ENCODE peak calls at places on chromosome 1, in ten cellular contexts. F is NCI-H1092 treated with DMSO at 0.1 percent for 48 hours; X is EL; G is thoracic aorta; I is iPS-NIHi11; P is effector memory CD8-positive, alpha-beta T cell; W is hepatic stellate cell; B is Calu3; S is endodermal cell; Y is A549. J is an unnamed sample.

GRCh38 chr1:15919316-15919715 is 56.6 kb downstream of the ZBTB17 start:
- DNase-seq in Y (no peak), G (no peak), W (no peak), X (peak; percentile 89), I (no peak), P (peak; percentile 37), B (peak; percentile 21), S (no peak), F (no peak), J (no peak)

GRCh38 chr1:206635983-206636354 is 633 bp downstream of the DYRK3 start:
- DNase-seq in I (no peak), S (no peak), W (no peak), B (no peak), G (no peak), X (peak; percentile 33), F (peak; percentile 65), P (no peak), Y (no peak), J (peak; percentile 14)

GRCh38 chr1:112955678-112956502 is at the start of gene SLC16A1:
- DNase-seq in W (peak; percentile 91), B (peak; percentile 87), X (peak; percentile 95), F (peak; percentile 92), S (peak; percentile 93), G (peak; percentile 82), I (peak; percentile 93), Y (peak; percentile 92), P (peak; percentile 75), J (peak; percentile 75)

GRCh38 chr1:2847086-2847850 is 45.8 kb upstream of the TTC34 start:
- DNase-seq in P (no peak), G (no peak), W (no peak), B (no peak), X (no peak), Y (no peak), F (no peak), S (no peak), I (no peak), J (no peak)

GRCh38 chr1:111956155-111956817 is 33.2 kb downstream of the KCND3 start:
- DNase-seq in B (no peak), I (no peak), Y (no peak), G (no peak), X (no peak), F (peak; percentile 81), W (no peak), S (no peak), P (no peak), J (no peak)

GRCh38 chr1:55140546-55140983 is 74.6 kb downstream of the USP24 start:
- DNase-seq in Y (peak; percentile 75), X (peak; percentile 91), G (peak; percentile 70), W (peak; percentile 36), F (peak; percentile 54), S (peak; percentile 83), B (peak; percentile 75), I (peak; percentile 70), P (peak; percentile 69), J (peak; percentile 42)

GRCh38 chr1:56967900-56968832 is 2.4 kb upstream of the C8B start:
- DNase-seq in B (peak; percentile 41), I (peak; percentile 88), S (peak; percentile 92), X (peak; percentile 48), G (no peak), Y (peak; percentile 11), W (peak; percentile 20), F (no peak), P (no peak), J (no peak)

GRCh38 chr1:198367296-198367695 is 173.2 kb downstream of the ATP6V1G3 start:
- DNase-seq in S (no peak), W (no peak), P (no peak), X (no peak), G (no peak), Y (no peak), I (no peak), F (no peak), B (no peak), J (no peak)

GRCh38 chr1:69263982-69264381 is 303.7 kb upstream of the LRRC7 start:
- DNase-seq in S (no peak), I (peak; percentile 4), F (peak; percentile 93), X (no peak), G (peak; percentile 2), P (no peak), B (no peak), Y (no peak), W (no peak), J (no peak)

GRCh38 chr1:1921459-1921862 is 2.4 kb upstream of the TMEM52 start:
- DNase-seq in X (no peak), P (no peak), B (no peak), G (no peak), W (no peak), S (no peak), Y (no peak), I (no peak), F (no peak), J (no peak)

GRCh38 chr1:55969322-55969721 is 610.0 kb downstream of the PLPP3 start:
- DNase-seq in P (no peak), F (no peak), S (no peak), G (no peak), Y (no peak), B (no peak), W (no peak), I (no peak), X (no peak), J (no peak)

GRCh38 chr1:23456226-23456625 is 27.8 kb downstream of the ASAP3 start:
- DNase-seq in S (no peak), P (no peak), I (no peak), X (peak; percentile 73), Y (no peak), W (no peak), B (no peak), F (no peak), G (no peak), J (no peak)

GRCh38 chr1:35080171-35080854 is 1.1 kb downstream of the ZMYM1 start:
- DNase-seq in F (no peak), P (no peak), G (no peak), X (no peak), B (no peak), I (no peak), S (no peak), W (no peak), Y (no peak), J (no peak)

GRCh38 chr1:222995230-222995580 is 147.8 kb downstream of the TLR5 start:
- DNase-seq in S (no peak), W (no peak), G (no peak), F (no peak), Y (no peak), I (no peak), B (no peak), X (peak; percentile 36), P (no peak), J (no peak)